ENCODE peak calls at places on chromosomes 5 and 9, in ten cellular contexts. M, N, X, U, D, K, C, T, V and Z are unnamed samples.

GRCh38 chr5:172659909-172660628 is 19.0 kb downstream of the NEURL1B start:
- DNase-seq in X (peak), M (no peak), V (peak), U (peak), T (peak), C (peak), D (peak), N (peak), K (peak), Z (peak)

GRCh38 chr5:158054388-158055092 is 195.6 kb upstream of the CLINT1 start:
- DNase-seq in C (no peak), V (peak), U (no peak), D (no peak), N (no peak), K (no peak), M (no peak), T (no peak), X (no peak), Z (no peak)

GRCh38 chr5:55063899-55064298 is 38.5 kb upstream of the GZMA start:
- DNase-seq in C (no peak), N (no peak), V (peak), K (peak), T (peak), U (no peak), D (no peak), X (no peak), M (no peak), Z (no peak)

GRCh38 chr9:95087659-95088242 is 229.8 kb downstream of the FANCC start:
- DNase-seq in C (peak), X (peak), M (no peak), K (no peak), N (no peak), U (no peak), T (no peak), V (no peak), D (peak), Z (peak)

GRCh38 chr9:121883281-121884056 is 209.6 kb downstream of the TTLL11 start:
- DNase-seq in V (no peak), U (no peak), M (no peak), C (no peak), T (peak), K (no peak), X (no peak), D (no peak), N (no peak), Z (no peak)

GRCh38 chr5:135364416-135365262 is 34.4 kb downstream of the MACROH2A1 start:
- DNase-seq in N (no peak), U (no peak), X (no peak), C (no peak), V (no peak), K (no peak), M (no peak), T (no peak), D (no peak), Z (no peak)

GRCh38 chr5:125180222-125180621 is 433.8 kb upstream of the ZNF608 start:
- DNase-seq in X (no peak), D (no peak), T (peak), U (peak), N (no peak), K (peak), V (peak), M (no peak), C (no peak), Z (no peak)

GRCh38 chr5:75234251-75234650 is 2.4 kb downstream of the ANKRD31 start:
- DNase-seq in M (no peak), K (no peak), T (no peak), U (no peak), N (no peak), V (no peak), X (no peak), D (no peak), C (peak), Z (peak)

GRCh38 chr5:134511796-134512660 is 13.4 kb upstream of the JADE2 start:
- DNase-seq in C (peak), U (peak), N (peak), K (peak), T (peak), X (peak), M (no peak), D (peak), V (peak), Z (no peak)

GRCh38 chr5:158200624-158201023 is 341.7 kb upstream of the CLINT1 start:
- DNase-seq in K (no peak), D (no peak), X (no peak), U (no peak), M (no peak), T (no peak), V (no peak), N (no peak), C (no peak), Z (no peak)

GRCh38 chr5:82641362-82641988 is 363.3 kb upstream of the RPS23 start:
- DNase-seq in U (peak), M (no peak), D (peak), K (peak), T (peak), C (peak), N (peak), V (peak), X (peak), Z (peak)

GRCh38 chr5:91643796-91644195 is 260.7 kb upstream of the ARRDC3 start:
- DNase-seq in X (no peak), D (no peak), U (peak), C (no peak), K (no peak), M (no peak), T (peak), N (no peak), V (peak), Z (no peak)

GRCh38 chr9:34759432-34760134 is 49.6 kb upstream of the CCL21 start:
- DNase-seq in D (no peak), K (no peak), U (no peak), V (no peak), C (no peak), X (no peak), N (no peak), M (no peak), T (no peak), Z (no peak)

GRCh38 chr5:138258704-138259285 is 15.6 kb downstream of the GFRA3 start:
- DNase-seq in C (no peak), D (no peak), X (no peak), T (no peak), V (no peak), N (no peak), U (no peak), M (no peak), K (no peak), Z (no peak)

DNA sequence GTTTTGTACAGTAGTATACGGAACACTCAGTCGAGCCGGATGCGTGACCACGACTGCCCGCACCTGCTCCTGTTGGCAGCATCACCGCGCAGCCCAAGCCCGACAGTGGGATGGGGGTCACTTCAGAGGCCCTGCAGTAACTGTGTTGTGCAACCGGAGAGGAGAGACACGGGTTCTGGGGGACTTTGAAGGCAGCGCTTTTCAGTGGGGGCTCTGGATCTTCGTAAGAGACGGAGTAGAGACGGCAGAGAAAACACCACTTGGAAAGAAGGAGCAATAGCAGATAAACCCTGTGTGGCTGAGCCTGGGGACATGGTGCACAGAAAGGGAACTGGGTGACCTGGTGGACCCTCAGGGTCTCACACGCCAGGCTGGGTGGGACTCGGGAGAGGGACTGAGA is 28.2 kb upstream of the LPCAT1 start:
- DNase-seq in M (no peak), T (no peak), K (no peak), X (no peak), N (no peak), C (no peak), D (peak), V (no peak), U (no peak), Z (no peak)
- H3K4me3 ChIP-seq in M (no peak), T (no peak), K (no peak), X (no peak), N (peak), C (no peak), D (no peak), V (no peak), U (no peak), Z (no peak)

GRCh38 chr9:92140074-92140753 is 25.0 kb upstream of the SPTLC1 start:
- DNase-seq in C (peak), D (peak), M (peak), N (peak), K (peak), X (peak), V (peak), T (peak), U (peak), Z (no peak)
- H3K4me3 ChIP-seq in C (no peak), D (no peak), M (peak), N (peak), K (no peak), X (no peak), V (peak), T (peak), U (no peak), Z (no peak)

GRCh38 chr5:78509145-78509865 is 139.3 kb downstream of the LHFPL2 start:
- DNase-seq in K (no peak), C (no peak), N (no peak), V (peak), X (no peak), U (no peak), T (no peak), D (no peak), M (no peak), Z (no peak)
- H3K4me3 ChIP-seq in K (peak), C (no peak), N (peak), V (peak), X (no peak), U (peak), T (no peak), D (peak), M (peak), Z (no peak)

GRCh38 chr9:128092199-128092977 is 24.4 kb downstream of the SLC25A25 start:
- DNase-seq in N (no peak), X (no peak), D (peak), K (no peak), T (no peak), M (no peak), C (no peak), U (no peak), V (no peak), Z (no peak)
- H3K4me3 ChIP-seq in N (peak), X (no peak), D (no peak), K (peak), T (no peak), M (peak), C (no peak), U (peak), V (peak), Z (no peak)

DNA sequence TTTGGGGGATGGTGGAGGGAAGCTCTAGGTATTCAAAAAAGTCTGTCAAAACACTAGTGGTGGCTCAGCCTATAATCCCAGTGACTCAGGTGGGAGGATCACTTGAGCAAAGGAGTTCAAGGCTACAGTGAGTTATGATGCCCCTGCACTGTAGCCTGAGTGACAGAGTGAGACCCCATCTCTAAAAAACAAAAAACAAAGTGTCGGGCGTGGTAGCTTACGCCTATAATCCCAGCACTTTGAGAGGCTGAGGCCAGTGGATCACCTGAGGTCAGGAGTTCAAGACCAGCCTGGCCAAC is 15.8 kb upstream of the SLC35D2 start:
- DNase-seq in X (no peak), N (no peak), V (no peak), K (no peak), M (no peak), C (no peak), U (no peak), T (no peak), D (no peak), Z (no peak)
- H3K4me3 ChIP-seq in X (no peak), N (no peak), V (no peak), K (no peak), M (no peak), C (no peak), U (no peak), T (no peak), D (no peak), Z (no peak)

GRCh38 chr5:139390639-139391569 is 1.2 kb upstream of the MZB1 start:
- DNase-seq in X (no peak), K (no peak), N (peak), M (no peak), V (no peak), U (no peak), T (no peak), D (no peak), C (no peak), Z (no peak)
- H3K4me3 ChIP-seq in X (peak), K (no peak), N (peak), M (no peak), V (no peak), U (no peak), T (no peak), D (no peak), C (no peak), Z (peak)

DNA sequence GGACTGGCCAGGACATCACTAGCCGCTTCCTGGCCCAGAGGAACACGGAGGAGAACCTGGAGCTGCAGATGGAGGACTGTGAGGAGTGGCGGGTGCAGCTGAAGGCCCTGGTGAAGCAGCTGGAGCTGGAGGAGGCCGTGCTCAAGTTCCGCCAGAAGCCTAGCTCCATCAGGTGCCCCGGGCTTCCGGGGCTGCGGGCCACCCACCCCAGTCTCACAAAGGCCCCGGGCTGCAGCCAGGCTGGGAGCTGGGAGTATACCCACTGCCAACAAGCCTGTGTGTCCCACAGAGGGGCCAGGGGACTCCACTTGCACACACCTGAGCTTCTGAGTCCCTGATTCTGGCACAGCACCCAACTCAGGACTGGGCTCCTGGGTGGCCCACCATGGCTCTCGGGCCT is 1.7 kb upstream of the RABL6 start:
- DNase-seq in N (no peak), T (no peak), K (no peak), M (no peak), U (no peak), X (no peak), D (peak), C (no peak), V (no peak), Z (no peak)
- H3K4me3 ChIP-seq in N (no peak), T (no peak), K (no peak), M (no peak), U (no peak), X (no peak), D (no peak), C (no peak), V (no peak), Z (no peak)

GRCh38 chr9:101064206-101064605 is 35.7 kb downstream of the PLPPR1 start:
- DNase-seq in U (no peak), M (no peak), K (no peak), T (no peak), C (no peak), X (no peak), D (no peak), V (no peak), N (no peak), Z (no peak)
- H3K4me3 ChIP-seq in U (no peak), M (no peak), K (no peak), T (no peak), C (no peak), X (no peak), D (no peak), V (no peak), N (no peak), Z (no peak)